ENCODE peak calls at places on chromosomes 16 and 17, in seven cellular contexts. W is amniotic epithelial cell; D is HT-29; N is CD8-positive, alpha-beta memory T cell; B is cardiac muscle cell; H is NCI-H1105; V is PC-3. O is an unnamed sample.

GRCh38 chr17:41539071-41539492 is 11.0 kb upstream of the KRT19 start:
- DNase-seq in D (no peak), N (no peak), B (no peak), V (no peak), H (no peak), W (peak; percentile 59), O (no peak)

GRCh38 chr16:48057085-48057484 is 98.7 kb downstream of the ABCC12 start:
- DNase-seq in B (no peak), D (no peak), V (no peak), W (no peak), H (no peak), N (no peak), O (no peak)

GRCh38 chr17:50172130-50172529 is 6.3 kb downstream of the SGCA start:
- DNase-seq in B (no peak), V (no peak), N (no peak), D (no peak), H (no peak), W (no peak), O (no peak)

GRCh38 chr17:34386925-34387550 is 24.0 kb upstream of the CCL1 start:
- DNase-seq in H (no peak), W (no peak), V (no peak), N (no peak), B (peak; percentile 65), D (no peak), O (no peak)

GRCh38 chr17:74514632-74515035 is 16.6 kb downstream of the CD300LB start:
- DNase-seq in D (no peak), N (no peak), V (no peak), B (no peak), W (no peak), H (peak; percentile 100), O (no peak)

GRCh38 chr16:10876799-10877341 is at the start of gene CIITA:
- DNase-seq in D (peak; percentile 29), W (peak; percentile 58), B (peak; percentile 62), V (peak; percentile 87), H (no peak), N (peak; percentile 75), O (peak; percentile 88)

GRCh38 chr17:48718781-48719641 is 3.3 kb downstream of the PRAC1 start:
- DNase-seq in V (peak; percentile 47), W (no peak), H (no peak), N (no peak), B (no peak), D (peak; percentile 13), O (no peak)

GRCh38 chr16:80063028-80063767 is 462.7 kb upstream of the MAF start:
- DNase-seq in N (no peak), D (no peak), B (no peak), W (no peak), H (no peak), V (no peak), O (no peak)

GRCh38 chr17:4899341-4900230 is at the start of gene C17orf107:
- DNase-seq in N (peak; percentile 96), V (no peak), D (no peak), H (peak; percentile 78), B (peak; percentile 89), W (peak; percentile 69), O (peak; percentile 73)

GRCh38 chr16:52584921-52585320 is 38.0 kb upstream of the TOX3 start:
- DNase-seq in V (no peak), D (no peak), B (no peak), N (no peak), W (no peak), H (no peak), O (no peak)

GRCh38 chr17:78361227-78361683 is 1.4 kb upstream of the SOCS3 start:
- DNase-seq in D (no peak), N (no peak), B (no peak), V (no peak), W (no peak), H (no peak), O (no peak)

GRCh38 chr17:65920996-65921395 is 270.9 kb downstream of the CEP112 start:
- DNase-seq in N (no peak), B (no peak), H (no peak), W (peak; percentile 51), D (no peak), V (no peak), O (no peak)

GRCh38 chr16:86292942-86293341 is 217.4 kb upstream of the FOXF1 start:
- DNase-seq in H (no peak), V (no peak), D (no peak), W (no peak), N (no peak), B (no peak), O (no peak)

GRCh38 chr17:63366238-63366561 is 79.9 kb downstream of the CYB561 start:
- DNase-seq in N (no peak), W (peak; percentile 15), D (no peak), V (no peak), H (no peak), B (no peak), O (no peak)

GRCh38 chr16:69119536-69119935 is 12.9 kb downstream of the CHTF8 start:
- DNase-seq in V (no peak), N (no peak), B (no peak), W (no peak), D (no peak), H (no peak), O (no peak)

GRCh38 chr17:74214642-74215331 is 1.4 kb downstream of the TTYH2 start:
- DNase-seq in W (no peak), H (no peak), D (no peak), N (no peak), B (no peak), V (no peak), O (no peak)

GRCh38 chr17:73227379-73227778 is 34.3 kb downstream of the CPSF4L start:
- DNase-seq in W (no peak), D (no peak), N (no peak), V (no peak), H (no peak), B (no peak), O (no peak)

GRCh38 chr17:49707608-49708514 is at the start of gene SLC35B1:
- DNase-seq in D (peak; percentile 99), H (peak; percentile 95), N (peak; percentile 98), V (peak; percentile 100), B (peak; percentile 100), W (peak; percentile 99), O (peak; percentile 100)

GRCh38 chr16:86404678-86405077 is 105.6 kb upstream of the FOXF1 start:
- DNase-seq in B (no peak), H (no peak), D (no peak), W (no peak), N (no peak), V (no peak), O (no peak)

GRCh38 chr17:76458580-76459490 is 5.9 kb upstream of the UBE2O start:
- DNase-seq in N (no peak), H (no peak), D (peak; percentile 71), W (peak; percentile 58), B (peak; percentile 69), V (peak; percentile 86), O (peak; percentile 61)

GRCh38 chr17:32916134-32916533 is 11.8 kb upstream of the TMEM98 start:
- DNase-seq in V (no peak), B (no peak), N (no peak), W (no peak), D (no peak), H (no peak), O (no peak)

GRCh38 chr17:55005520-55005919 is 37.0 kb downstream of the STXBP4 start:
- DNase-seq in B (peak; percentile 38), V (peak; percentile 69), N (no peak), W (peak; percentile 31), D (peak; percentile 51), H (no peak), O (no peak)

GRCh38 chr17:65109990-65110680 is 27.0 kb upstream of the RGS9 start:
- DNase-seq in H (no peak), D (no peak), N (no peak), V (peak; percentile 67), W (peak; percentile 97), B (peak; percentile 75), O (no peak)

GRCh38 chr16:57941016-57941656 is 29.8 kb downstream of the CNGB1 start:
- DNase-seq in N (no peak), H (peak; percentile 60), D (no peak), B (peak; percentile 60), V (peak; percentile 39), W (peak; percentile 22), O (peak; percentile 48)

GRCh38 chr16:1771072-1771863 is at the start of gene NME3:
- DNase-seq in D (peak; percentile 69), V (peak; percentile 58), N (peak; percentile 69), B (peak; percentile 71), H (no peak), W (peak; percentile 64), O (peak; percentile 78)

GRCh38 chr17:70138309-70138865 is 30.9 kb upstream of the KCNJ2 start:
- DNase-seq in H (no peak), N (no peak), W (peak; percentile 73), V (no peak), D (no peak), B (no peak), O (peak; percentile 32)

GRCh38 chr17:1762906-1763829 is 1.3 kb downstream of the SERPINF1 start:
- DNase-seq in B (peak; percentile 92), H (no peak), V (no peak), N (no peak), W (peak; percentile 70), D (no peak), O (peak; percentile 74)